ENCODE peak calls at places on chromosomes 12 and 14, in six cellular contexts. U, J, A, H, S and F are unnamed samples.

GRCh38 chr12:38289396-38289795 is 27.2 kb upstream of the ALG10B start:
- DNase-seq in A (no peak), S (no peak), U (no peak), H (no peak), J (no peak), F (no peak)

GRCh38 chr12:80776706-80777105 is 60.0 kb downstream of the MYF5 start:
- DNase-seq in U (no peak), J (no peak), S (no peak), A (no peak), H (no peak), F (no peak)

GRCh38 chr12:40152783-40153383 is 47.0 kb upstream of the SLC2A13 start:
- DNase-seq in U (peak), J (peak), H (peak), S (peak), A (peak), F (no peak)

GRCh38 chr12:89015419-89015818 is 336.9 kb downstream of the DUSP6 start:
- DNase-seq in J (no peak), S (no peak), H (no peak), A (no peak), U (no peak), F (no peak)

GRCh38 chr12:112948806-112949205 is 10.5 kb downstream of the OAS3 start:
- DNase-seq in S (no peak), A (no peak), U (no peak), H (no peak), J (no peak), F (no peak)

GRCh38 chr12:125092872-125093680 is 27.8 kb downstream of the AACS start:
- DNase-seq in H (peak), J (no peak), U (peak), S (peak), A (peak), F (no peak)

GRCh38 chr12:119594399-119594730 is 791 bp downstream of the TMEM233 start:
- DNase-seq in J (no peak), H (no peak), U (peak), A (no peak), S (no peak), F (no peak)

GRCh38 chr12:117360551-117361311 is 695 bp downstream of the NOS1 start:
- DNase-seq in H (no peak), S (no peak), U (peak), J (no peak), A (no peak), F (no peak)

GRCh38 chr12:14394317-14395058 is 29.0 kb downstream of the ATF7IP start:
- DNase-seq in S (peak), H (no peak), J (no peak), U (peak), A (no peak), F (peak)

GRCh38 chr14:100275214-100275613 is 31.0 kb downstream of the SLC25A29 start:
- DNase-seq in H (no peak), A (no peak), S (no peak), J (no peak), U (no peak), F (no peak)

GRCh38 chr12:49413796-49414195 is 46.5 kb downstream of the SPATS2 start:
- DNase-seq in U (no peak), S (peak), A (no peak), H (peak), J (no peak), F (peak)

GRCh38 chr12:39697108-39697507 is 77.5 kb upstream of the ABCD2 start:
- DNase-seq in H (no peak), A (no peak), U (no peak), J (no peak), S (no peak), F (no peak)

GRCh38 chr12:56590237-56590830 is 39.8 kb downstream of the BAZ2A start:
- DNase-seq in J (no peak), U (peak), H (no peak), A (no peak), S (peak), F (no peak)

GRCh38 chr12:10136637-10137205 is 6.7 kb upstream of the CLEC7A start:
- DNase-seq in S (no peak), U (no peak), J (no peak), A (no peak), H (no peak), F (no peak)

GRCh38 chr14:85948163-85948562 is 418.2 kb downstream of the FLRT2 start:
- DNase-seq in H (no peak), U (no peak), A (no peak), S (no peak), J (no peak), F (no peak)

GRCh38 chr12:16130359-16130758 is 147.1 kb downstream of the SLC15A5 start:
- DNase-seq in U (no peak), A (no peak), J (no peak), S (no peak), H (no peak), F (no peak)

GRCh38 chr14:106802413-106803364 is 1276.3 kb downstream of the TMEM121 start:
- DNase-seq in J (no peak), A (no peak), S (no peak), H (no peak), U (no peak), F (no peak)

GRCh38 chr12:33330940-33331339 is 108.7 kb downstream of the SYT10 start:
- DNase-seq in J (no peak), A (no peak), H (no peak), U (no peak), S (no peak), F (no peak)

GRCh38 chr14:49959822-49960408 is 67.0 kb downstream of the ARF6 start:
- DNase-seq in H (no peak), J (no peak), U (no peak), A (no peak), S (no peak), F (no peak)

GRCh38 chr14:64721391-64721791 is 17.2 kb downstream of the PLEKHG3 start:
- DNase-seq in A (peak), S (no peak), J (peak), H (peak), U (no peak), F (peak)

GRCh38 chr14:87286191-87286590 is 706.8 kb downstream of the GALC start:
- DNase-seq in H (no peak), U (no peak), J (no peak), A (no peak), S (no peak), F (no peak)

GRCh38 chr12:124469193-124469888 is 98.1 kb downstream of the NCOR2 start:
- DNase-seq in H (no peak), U (peak), A (no peak), S (peak), J (no peak), F (no peak)

GRCh38 chr12:108642269-108642870 is 8.7 kb upstream of the SELPLG start:
- DNase-seq in U (no peak), H (no peak), A (no peak), J (no peak), S (no peak), F (peak)

GRCh38 chr12:29756741-29757390 is 26.9 kb downstream of the TMTC1 start:
- DNase-seq in A (no peak), J (no peak), U (no peak), H (no peak), S (peak), F (no peak)

GRCh38 chr14:60760648-60761364 is 26.2 kb downstream of the MNAT1 start:
- DNase-seq in U (no peak), J (no peak), H (no peak), S (no peak), A (no peak), F (no peak)

GRCh38 chr12:102513739-102514138 is 33.4 kb upstream of the IGF1 start:
- DNase-seq in U (no peak), J (no peak), A (no peak), H (no peak), S (no peak), F (no peak)

GRCh38 chr14:34179723-34180122 is 228.8 kb upstream of the EGLN3 start:
- DNase-seq in S (no peak), A (no peak), H (no peak), J (no peak), U (no peak), F (no peak)

GRCh38 chr12:90909069-90909676 is 45.8 kb downstream of the CCER1 start:
- DNase-seq in A (no peak), H (no peak), S (peak), U (peak), J (no peak), F (no peak)

GRCh38 chr14:99508896-99509629 is 27.9 kb downstream of the CCNK start:
- DNase-seq in U (peak), A (no peak), H (no peak), J (no peak), S (no peak), F (no peak)

GRCh38 chr12:87136330-87136976 is 880.3 kb upstream of the MGAT4C start:
- DNase-seq in J (no peak), U (no peak), H (no peak), S (peak), A (no peak), F (peak)

GRCh38 chr14:52342849-52343606 is 28.9 kb downstream of the PTGER2 start:
- DNase-seq in H (no peak), A (no peak), S (peak), U (no peak), J (no peak), F (peak)

GRCh38 chr12:3752096-3752709 is 706 bp downstream of the CRACR2A start:
- DNase-seq in H (no peak), A (peak), U (no peak), J (no peak), S (peak), F (no peak)

DNA sequence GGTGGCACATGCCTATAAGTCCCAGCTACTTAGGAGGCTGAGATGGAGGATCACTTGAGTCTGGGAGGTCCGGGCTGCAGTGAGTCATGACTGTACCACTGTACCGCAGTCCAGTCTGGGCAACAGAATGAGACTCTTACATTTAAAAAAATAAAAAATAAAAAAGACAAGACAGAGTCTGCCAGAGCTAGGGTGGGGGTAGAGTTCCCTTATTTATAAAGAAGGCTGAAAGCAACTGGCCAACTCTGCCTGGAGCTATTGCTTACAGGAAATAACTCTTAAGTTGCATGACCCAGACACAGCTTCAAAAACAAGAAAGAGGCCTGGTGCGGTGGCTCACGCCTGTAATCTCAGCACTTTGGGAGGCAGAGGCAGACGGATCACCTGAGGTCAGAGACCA is 31.5 kb downstream of the NUMB start:
- DNase-seq in H (peak), A (no peak), S (peak), J (peak), U (no peak), F (no peak)
- H3K4me3 ChIP-seq in H (no peak), A (no peak), S (no peak), J (no peak), U (no peak), F (no peak)

GRCh38 chr12:123010110-123010509 is 29.6 kb downstream of the ARL6IP4 start:
- DNase-seq in H (no peak), U (no peak), A (no peak), J (no peak), S (no peak), F (no peak)

GRCh38 chr12:123006977-123007376 is 26.5 kb downstream of the ARL6IP4 start:
- DNase-seq in S (no peak), H (no peak), J (no peak), U (no peak), A (no peak), F (no peak)

GRCh38 chr12:123013185-123014095 is 33.0 kb downstream of the ARL6IP4 start:
- DNase-seq in S (no peak), H (no peak), U (no peak), J (no peak), A (no peak), F (no peak)

GRCh38 chr12:123010681-123011080 is 30.2 kb downstream of the ARL6IP4 start:
- DNase-seq in U (peak), A (no peak), S (no peak), H (no peak), J (no peak), F (no peak)

DNA sequence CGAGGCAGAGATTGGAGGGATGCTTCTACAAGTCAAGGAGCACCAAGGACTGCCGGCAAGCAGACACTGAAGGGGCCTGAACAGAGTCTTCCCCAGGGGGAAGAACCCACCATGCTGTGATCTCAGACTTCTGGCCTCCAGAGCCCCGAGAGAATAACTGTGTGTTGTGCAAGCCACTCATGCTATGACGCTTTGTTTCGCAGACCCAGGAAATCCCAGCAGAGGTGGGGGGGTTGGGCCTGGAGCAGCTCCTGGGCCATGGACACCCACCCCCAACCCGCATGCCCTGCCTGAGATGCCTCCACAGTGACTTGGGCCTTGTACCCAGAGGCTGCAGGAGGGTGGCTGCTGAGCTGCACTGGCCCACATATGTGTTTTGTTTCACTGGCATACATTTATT is 31.2 kb downstream of the ARL6IP4 start:
- DNase-seq in A (no peak), S (no peak), U (no peak), J (no peak), H (no peak), F (no peak)
- H3K4me3 ChIP-seq in A (no peak), S (no peak), U (no peak), J (no peak), H (no peak), F (no peak)

GRCh38 chr14:24307575-24308341 is at the start of gene CIDEB:
- DNase-seq in A (peak), J (no peak), U (peak), H (no peak), S (peak), F (no peak)

GRCh38 chr14:24308342-24309124 is 756 bp upstream of the CIDEB start:
- DNase-seq in A (no peak), J (no peak), U (no peak), H (no peak), S (no peak), F (no peak)

GRCh38 chr14:24310387-24310665 is 386 bp downstream of the LTB4R2 start:
- DNase-seq in A (no peak), S (no peak), U (no peak), J (no peak), H (no peak), F (no peak)

GRCh38 chr14:24310666-24311604 is at the start of gene LTB4R:
- DNase-seq in U (no peak), S (peak), A (peak), J (no peak), H (no peak), F (no peak)

GRCh38 chr14:24309538-24310386 is at the start of gene LTB4R2:
- DNase-seq in J (no peak), A (no peak), U (no peak), H (no peak), S (no peak), F (no peak)
- H3K4me3 ChIP-seq in J (peak), A (peak), U (no peak), H (no peak), S (no peak), F (peak)

GRCh38 chr14:105411017-105411941 is 8.3 kb upstream of the MTA1 start:
- DNase-seq in H (no peak), U (peak), S (peak), J (no peak), A (no peak), F (no peak)
- H3K4me3 ChIP-seq in H (peak), U (peak), S (peak), J (peak), A (no peak), F (peak)

GRCh38 chr14:67815573-67816235 is 686 bp downstream of the ZFYVE26 start:
- DNase-seq in S (peak), A (no peak), U (peak), J (peak), H (no peak), F (no peak)

GRCh38 chr14:67820428-67820881 is 876 bp downstream of the RAD51B start:
- DNase-seq in U (peak), S (peak), J (peak), H (no peak), A (no peak), F (no peak)

GRCh38 chr14:67816326-67817009 is at the start of gene ZFYVE26:
- DNase-seq in J (peak), A (peak), H (peak), U (peak), S (peak), F (peak)

GRCh38 chr14:67819563-67820411 is at the start of gene RAD51B:
- DNase-seq in U (peak), H (no peak), A (peak), S (peak), J (peak), F (no peak)

GRCh38 chr14:67817750-67818438 is 1.5 kb upstream of the ZFYVE26 start:
- DNase-seq in S (no peak), H (no peak), U (peak), J (no peak), A (no peak), F (no peak)
- H3K4me3 ChIP-seq in S (no peak), H (no peak), U (no peak), J (no peak), A (no peak), F (no peak)

DNA sequence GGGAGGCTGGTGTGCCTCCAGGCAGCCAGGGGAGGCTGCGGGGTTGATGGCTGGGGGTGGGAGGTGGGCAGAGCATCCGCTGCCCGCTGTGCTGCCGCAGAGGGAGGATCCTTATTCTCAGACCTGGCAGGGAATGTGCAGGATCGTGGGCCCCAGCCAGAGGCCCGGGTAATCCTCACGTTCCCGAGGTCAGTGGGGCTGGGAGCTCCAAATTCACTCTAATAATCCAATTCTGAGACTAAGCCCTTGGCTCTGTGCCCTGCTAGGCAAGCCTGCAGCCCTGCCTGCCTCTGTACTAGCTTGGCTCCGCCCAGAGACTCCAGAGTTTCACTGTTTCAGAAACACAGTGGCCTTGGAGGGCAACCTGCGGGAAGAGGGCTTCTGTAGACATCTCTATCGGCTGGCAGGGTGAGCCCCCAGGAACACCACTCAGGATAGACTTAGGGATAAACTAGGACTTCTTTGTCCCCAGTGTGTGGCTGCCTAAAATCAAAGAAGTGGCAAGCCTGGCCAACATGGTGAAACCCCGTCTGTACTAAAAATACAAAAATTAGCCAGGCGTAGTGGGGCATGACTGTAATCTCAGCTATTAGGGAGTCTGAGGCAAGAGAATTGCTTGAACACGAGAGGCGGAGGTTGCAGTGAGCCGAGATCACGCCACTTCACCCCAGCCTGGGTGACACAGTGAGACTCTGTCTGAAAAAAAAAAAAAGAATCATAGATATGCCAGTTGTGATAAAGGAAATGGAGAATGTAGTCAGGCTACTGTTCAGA is 17.7 kb upstream of the MLEC start:
- DNase-seq in U (peak), J (no peak), H (no peak), S (peak), A (no peak), F (no peak)
- H3K4me3 ChIP-seq in U (peak), J (no peak), H (no peak), S (no peak), A (no peak), F (no peak)